ENCODE peak calls at places on chromosome 5, in eight cellular contexts. One of them, this sample, is unnamed.

GRCh38 chr5:76125888-76126287 is 42.7 kb downstream of the SV2C start:
- DNase-seq in tibial artery: no peak
- DNase-seq in OCI-LY7: no peak
- DNase-seq in IMR-90: no peak
- DNase-seq in uterus: no peak
- DNase-seq in right atrium auricular region: no peak
- DNase-seq in transverse colon: no peak
- DNase-seq in choroid plexus epithelial cell: no peak
- DNase-seq in this sample: no peak

GRCh38 chr5:97735209-97735608 is 552.2 kb upstream of the RIOK2 start:
- DNase-seq in IMR-90: peak
- DNase-seq in transverse colon: no peak
- DNase-seq in OCI-LY7: no peak
- DNase-seq in choroid plexus epithelial cell: peak
- DNase-seq in uterus: no peak
- DNase-seq in right atrium auricular region: no peak
- DNase-seq in tibial artery: no peak
- DNase-seq in this sample: no peak

GRCh38 chr5:67248703-67249589 is 52.3 kb upstream of the CD180 start:
- DNase-seq in choroid plexus epithelial cell: no peak
- DNase-seq in tibial artery: peak
- DNase-seq in OCI-LY7: no peak
- DNase-seq in IMR-90: no peak
- DNase-seq in right atrium auricular region: no peak
- DNase-seq in uterus: no peak
- DNase-seq in transverse colon: peak
- DNase-seq in this sample: no peak

GRCh38 chr5:96431376-96432244 is 1.4 kb downstream of the PCSK1 start:
- DNase-seq in choroid plexus epithelial cell: peak
- DNase-seq in right atrium auricular region: no peak
- DNase-seq in OCI-LY7: no peak
- DNase-seq in uterus: no peak
- DNase-seq in IMR-90: peak
- DNase-seq in transverse colon: no peak
- DNase-seq in tibial artery: no peak
- DNase-seq in this sample: no peak

GRCh38 chr5:79488058-79488457 is 25.9 kb downstream of the HOMER1 start:
- DNase-seq in right atrium auricular region: no peak
- DNase-seq in uterus: no peak
- DNase-seq in tibial artery: no peak
- DNase-seq in IMR-90: no peak
- DNase-seq in OCI-LY7: no peak
- DNase-seq in choroid plexus epithelial cell: no peak
- DNase-seq in transverse colon: no peak
- DNase-seq in this sample: no peak

GRCh38 chr5:71830626-71831539 is 111.8 kb downstream of the CARTPT start:
- DNase-seq in right atrium auricular region: peak
- DNase-seq in IMR-90: peak
- DNase-seq in OCI-LY7: no peak
- DNase-seq in uterus: peak
- DNase-seq in choroid plexus epithelial cell: peak
- DNase-seq in transverse colon: peak
- DNase-seq in tibial artery: peak
- DNase-seq in this sample: no peak

GRCh38 chr5:181217805-181218065 is 5.3 kb upstream of the TRIM41 start:
- DNase-seq in choroid plexus epithelial cell: no peak
- DNase-seq in transverse colon: peak
- DNase-seq in right atrium auricular region: no peak
- DNase-seq in OCI-LY7: peak
- DNase-seq in tibial artery: no peak
- DNase-seq in uterus: no peak
- DNase-seq in IMR-90: no peak
- DNase-seq in this sample: no peak

GRCh38 chr5:154214236-154215106 is 23.9 kb downstream of the GALNT10 start:
- DNase-seq in IMR-90: peak
- DNase-seq in uterus: no peak
- DNase-seq in right atrium auricular region: no peak
- DNase-seq in tibial artery: no peak
- DNase-seq in choroid plexus epithelial cell: peak
- DNase-seq in transverse colon: no peak
- DNase-seq in OCI-LY7: no peak
- DNase-seq in this sample: no peak

GRCh38 chr5:126544087-126544740 is 50.8 kb downstream of the ALDH7A1 start:
- DNase-seq in tibial artery: no peak
- DNase-seq in IMR-90: peak
- DNase-seq in right atrium auricular region: no peak
- DNase-seq in OCI-LY7: peak
- DNase-seq in transverse colon: peak
- DNase-seq in uterus: no peak
- DNase-seq in choroid plexus epithelial cell: peak
- DNase-seq in this sample: peak

GRCh38 chr5:56282951-56283350 is 49.8 kb upstream of the ANKRD55 start:
- DNase-seq in right atrium auricular region: no peak
- DNase-seq in transverse colon: no peak
- DNase-seq in choroid plexus epithelial cell: no peak
- DNase-seq in tibial artery: no peak
- DNase-seq in uterus: no peak
- DNase-seq in IMR-90: no peak
- DNase-seq in OCI-LY7: no peak
- DNase-seq in this sample: no peak

GRCh38 chr5:72849546-72849945 is 33.1 kb downstream of the TNPO1 start:
- DNase-seq in tibial artery: no peak
- DNase-seq in IMR-90: no peak
- DNase-seq in uterus: no peak
- DNase-seq in OCI-LY7: no peak
- DNase-seq in choroid plexus epithelial cell: no peak
- DNase-seq in transverse colon: no peak
- DNase-seq in right atrium auricular region: no peak
- DNase-seq in this sample: no peak
- H3K4me3 ChIP-seq in tibial artery: peak
- H3K4me3 ChIP-seq in IMR-90: peak
- H3K4me3 ChIP-seq in uterus: peak
- H3K4me3 ChIP-seq in OCI-LY7: peak
- H3K4me3 ChIP-seq in choroid plexus epithelial cell: peak
- H3K4me3 ChIP-seq in transverse colon: peak
- H3K4me3 ChIP-seq in right atrium auricular region: peak
- H3K4me3 ChIP-seq in this sample: peak

DNA sequence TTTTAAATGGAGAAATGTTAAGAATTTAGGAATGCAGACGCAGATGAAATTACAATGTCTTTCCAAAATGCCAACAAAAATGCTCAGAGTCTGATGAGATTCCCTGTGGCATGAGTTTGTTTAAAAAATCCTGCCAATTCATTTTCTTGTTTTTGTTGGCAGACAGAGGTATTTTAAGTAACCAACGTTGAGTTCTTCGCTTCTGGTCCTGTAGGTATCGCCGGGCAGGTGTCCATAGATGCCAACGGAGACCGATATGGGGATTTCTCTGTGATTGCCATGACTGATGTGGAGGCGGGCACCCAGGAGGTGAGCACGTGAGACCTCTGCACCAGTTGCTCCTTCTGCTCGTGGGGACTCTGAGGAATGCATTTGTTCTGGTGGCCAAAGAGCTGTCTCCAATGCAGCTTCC is 69.4 kb downstream of the NPR3 start:
- DNase-seq in uterus: no peak
- DNase-seq in choroid plexus epithelial cell: peak
- DNase-seq in tibial artery: no peak
- DNase-seq in right atrium auricular region: no peak
- DNase-seq in transverse colon: no peak
- DNase-seq in OCI-LY7: no peak
- DNase-seq in IMR-90: peak
- DNase-seq in this sample: no peak
- H3K4me3 ChIP-seq in uterus: no peak
- H3K4me3 ChIP-seq in choroid plexus epithelial cell: no peak
- H3K4me3 ChIP-seq in tibial artery: peak
- H3K4me3 ChIP-seq in right atrium auricular region: no peak
- H3K4me3 ChIP-seq in transverse colon: no peak
- H3K4me3 ChIP-seq in OCI-LY7: no peak
- H3K4me3 ChIP-seq in IMR-90: no peak
- H3K4me3 ChIP-seq in this sample: no peak

GRCh38 chr5:34688015-34688800 is 32.1 kb downstream of the RAI14 start:
- DNase-seq in choroid plexus epithelial cell: no peak
- DNase-seq in IMR-90: no peak
- DNase-seq in right atrium auricular region: no peak
- DNase-seq in uterus: no peak
- DNase-seq in tibial artery: no peak
- DNase-seq in OCI-LY7: no peak
- DNase-seq in transverse colon: no peak
- DNase-seq in this sample: no peak

GRCh38 chr5:34687269-34688011 is 31.3 kb downstream of the RAI14 start:
- DNase-seq in transverse colon: no peak
- DNase-seq in OCI-LY7: no peak
- DNase-seq in right atrium auricular region: no peak
- DNase-seq in choroid plexus epithelial cell: peak
- DNase-seq in IMR-90: peak
- DNase-seq in tibial artery: no peak
- DNase-seq in uterus: peak
- DNase-seq in this sample: no peak

GRCh38 chr5:34685485-34686197 is 29.5 kb downstream of the RAI14 start:
- DNase-seq in right atrium auricular region: no peak
- DNase-seq in OCI-LY7: no peak
- DNase-seq in IMR-90: peak
- DNase-seq in tibial artery: no peak
- DNase-seq in uterus: no peak
- DNase-seq in transverse colon: no peak
- DNase-seq in choroid plexus epithelial cell: peak
- DNase-seq in this sample: no peak

GRCh38 chr5:34684980-34685352 is 28.8 kb downstream of the RAI14 start:
- DNase-seq in OCI-LY7: no peak
- DNase-seq in transverse colon: no peak
- DNase-seq in right atrium auricular region: no peak
- DNase-seq in uterus: no peak
- DNase-seq in tibial artery: no peak
- DNase-seq in choroid plexus epithelial cell: no peak
- DNase-seq in IMR-90: no peak
- DNase-seq in this sample: no peak

GRCh38 chr5:34686762-34687268 is 30.7 kb downstream of the RAI14 start:
- DNase-seq in choroid plexus epithelial cell: peak
- DNase-seq in tibial artery: peak
- DNase-seq in OCI-LY7: no peak
- DNase-seq in uterus: peak
- DNase-seq in transverse colon: peak
- DNase-seq in IMR-90: peak
- DNase-seq in right atrium auricular region: peak
- DNase-seq in this sample: no peak
- H3K4me3 ChIP-seq in choroid plexus epithelial cell: no peak
- H3K4me3 ChIP-seq in tibial artery: no peak
- H3K4me3 ChIP-seq in OCI-LY7: no peak
- H3K4me3 ChIP-seq in uterus: no peak
- H3K4me3 ChIP-seq in transverse colon: no peak
- H3K4me3 ChIP-seq in IMR-90: no peak
- H3K4me3 ChIP-seq in right atrium auricular region: no peak
- H3K4me3 ChIP-seq in this sample: no peak

DNA sequence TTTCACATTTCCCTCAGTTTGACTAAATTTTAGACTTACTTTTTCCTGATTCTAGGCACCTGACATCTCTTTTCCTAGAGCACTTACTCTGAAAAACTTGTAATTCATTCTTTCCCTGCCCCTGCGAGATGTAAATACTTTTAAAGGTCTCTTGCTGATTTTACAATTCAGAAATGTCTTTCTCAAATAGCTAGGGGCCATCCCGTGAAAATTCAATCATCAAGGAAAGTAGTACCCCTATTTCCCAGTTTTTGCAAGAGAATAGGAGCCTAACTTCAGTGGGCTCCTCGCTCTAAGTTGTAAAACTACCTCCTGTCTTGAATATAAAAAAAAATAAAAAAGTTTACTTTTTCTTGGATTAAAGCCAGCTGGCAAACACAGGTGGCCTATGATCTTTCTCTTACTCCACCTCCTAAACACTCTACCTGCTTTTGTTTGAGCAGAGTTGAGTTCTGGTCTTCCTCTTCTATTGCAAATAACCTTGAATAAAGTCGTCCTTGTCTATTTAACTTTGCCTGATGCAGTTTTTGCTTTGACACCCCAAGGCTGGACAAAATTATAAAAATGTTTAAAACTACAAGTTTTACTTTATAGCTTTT is 79.4 kb downstream of the SLCO4C1 start:
- DNase-seq in transverse colon: no peak
- DNase-seq in choroid plexus epithelial cell: no peak
- DNase-seq in OCI-LY7: no peak
- DNase-seq in right atrium auricular region: no peak
- DNase-seq in tibial artery: no peak
- DNase-seq in uterus: no peak
- DNase-seq in IMR-90: no peak
- DNase-seq in this sample: no peak
- H3K4me3 ChIP-seq in transverse colon: no peak
- H3K4me3 ChIP-seq in choroid plexus epithelial cell: no peak
- H3K4me3 ChIP-seq in OCI-LY7: no peak
- H3K4me3 ChIP-seq in right atrium auricular region: no peak
- H3K4me3 ChIP-seq in tibial artery: no peak
- H3K4me3 ChIP-seq in uterus: no peak
- H3K4me3 ChIP-seq in IMR-90: no peak
- H3K4me3 ChIP-seq in this sample: no peak